ENCODE peak calls at places on chromosomes 1 and 21, in seven cellular contexts. One of them, this sample, is unnamed.

GRCh38 chr1:2547210-2548067 is 8.7 kb upstream of the TNFRSF14 start:
- DNase-seq in CD4-positive, alpha-beta T cell: peak
- DNase-seq in mammary epithelial cell: no peak
- DNase-seq in body of pancreas: no peak
- DNase-seq in brain microvascular endothelial cell: no peak
- DNase-seq in upper lobe of right lung: no peak
- DNase-seq in GM23248: peak
- DNase-seq in this sample: no peak

GRCh38 chr1:169680377-169681019 is 30.9 kb downstream of the SELL start:
- DNase-seq in CD4-positive, alpha-beta T cell: peak
- DNase-seq in mammary epithelial cell: no peak
- DNase-seq in upper lobe of right lung: no peak
- DNase-seq in body of pancreas: no peak
- DNase-seq in brain microvascular endothelial cell: no peak
- DNase-seq in GM23248: no peak
- DNase-seq in this sample: no peak

GRCh38 chr1:89069955-89070354 is 4.9 kb upstream of the GBP1 start:
- DNase-seq in CD4-positive, alpha-beta T cell: no peak
- DNase-seq in brain microvascular endothelial cell: no peak
- DNase-seq in upper lobe of right lung: no peak
- DNase-seq in body of pancreas: no peak
- DNase-seq in mammary epithelial cell: no peak
- DNase-seq in GM23248: peak
- DNase-seq in this sample: no peak

GRCh38 chr1:55816456-55816794 is 601.3 kb upstream of the USP24 start:
- DNase-seq in GM23248: no peak
- DNase-seq in body of pancreas: no peak
- DNase-seq in CD4-positive, alpha-beta T cell: no peak
- DNase-seq in mammary epithelial cell: peak
- DNase-seq in upper lobe of right lung: no peak
- DNase-seq in brain microvascular endothelial cell: no peak
- DNase-seq in this sample: no peak

GRCh38 chr1:12285496-12286143 is 55.8 kb downstream of the VPS13D start:
- DNase-seq in body of pancreas: no peak
- DNase-seq in CD4-positive, alpha-beta T cell: no peak
- DNase-seq in brain microvascular endothelial cell: peak
- DNase-seq in GM23248: peak
- DNase-seq in mammary epithelial cell: no peak
- DNase-seq in upper lobe of right lung: no peak
- DNase-seq in this sample: no peak

GRCh38 chr1:209375097-209375496 is 208.4 kb upstream of the CAMK1G start:
- DNase-seq in brain microvascular endothelial cell: no peak
- DNase-seq in body of pancreas: no peak
- DNase-seq in CD4-positive, alpha-beta T cell: no peak
- DNase-seq in mammary epithelial cell: no peak
- DNase-seq in GM23248: no peak
- DNase-seq in upper lobe of right lung: no peak
- DNase-seq in this sample: no peak

GRCh38 chr21:42687796-42688195 is 34.4 kb downstream of the PDE9A start:
- DNase-seq in upper lobe of right lung: no peak
- DNase-seq in mammary epithelial cell: no peak
- DNase-seq in GM23248: no peak
- DNase-seq in body of pancreas: no peak
- DNase-seq in brain microvascular endothelial cell: no peak
- DNase-seq in CD4-positive, alpha-beta T cell: no peak
- DNase-seq in this sample: no peak

GRCh38 chr1:75136158-75136815 is 2.1 kb downstream of the LHX8 start:
- DNase-seq in body of pancreas: no peak
- DNase-seq in brain microvascular endothelial cell: no peak
- DNase-seq in GM23248: peak
- DNase-seq in CD4-positive, alpha-beta T cell: no peak
- DNase-seq in mammary epithelial cell: no peak
- DNase-seq in upper lobe of right lung: no peak
- DNase-seq in this sample: peak

GRCh38 chr1:10799726-10800125 is 3.3 kb upstream of the CASZ1 start:
- DNase-seq in CD4-positive, alpha-beta T cell: no peak
- DNase-seq in body of pancreas: no peak
- DNase-seq in upper lobe of right lung: no peak
- DNase-seq in brain microvascular endothelial cell: no peak
- DNase-seq in GM23248: no peak
- DNase-seq in mammary epithelial cell: no peak
- DNase-seq in this sample: no peak

GRCh38 chr1:147851149-147851548 is 51.4 kb upstream of the GJA8 start:
- DNase-seq in GM23248: no peak
- DNase-seq in upper lobe of right lung: no peak
- DNase-seq in brain microvascular endothelial cell: peak
- DNase-seq in body of pancreas: no peak
- DNase-seq in CD4-positive, alpha-beta T cell: no peak
- DNase-seq in mammary epithelial cell: peak
- DNase-seq in this sample: no peak

GRCh38 chr1:47940779-47941178 is 56.4 kb downstream of the TRABD2B start:
- DNase-seq in CD4-positive, alpha-beta T cell: no peak
- DNase-seq in upper lobe of right lung: no peak
- DNase-seq in brain microvascular endothelial cell: peak
- DNase-seq in GM23248: peak
- DNase-seq in mammary epithelial cell: peak
- DNase-seq in body of pancreas: no peak
- DNase-seq in this sample: no peak

GRCh38 chr1:1433804-1434130 is 1.7 kb upstream of the VWA1 start:
- DNase-seq in upper lobe of right lung: peak
- DNase-seq in mammary epithelial cell: peak
- DNase-seq in GM23248: peak
- DNase-seq in body of pancreas: no peak
- DNase-seq in CD4-positive, alpha-beta T cell: no peak
- DNase-seq in brain microvascular endothelial cell: no peak
- DNase-seq in this sample: peak
- H3K27ac ChIP-seq in upper lobe of right lung: peak
- H3K27ac ChIP-seq in mammary epithelial cell: no peak
- H3K27ac ChIP-seq in GM23248: no peak
- H3K27ac ChIP-seq in body of pancreas: peak
- H3K27ac ChIP-seq in CD4-positive, alpha-beta T cell: no peak
- H3K27ac ChIP-seq in brain microvascular endothelial cell: no peak
- H3K27ac ChIP-seq in this sample: peak

GRCh38 chr1:42846257-42847110 is at the start of gene ZNF691:
- DNase-seq in body of pancreas: peak
- DNase-seq in GM23248: peak
- DNase-seq in upper lobe of right lung: peak
- DNase-seq in CD4-positive, alpha-beta T cell: peak
- DNase-seq in mammary epithelial cell: peak
- DNase-seq in brain microvascular endothelial cell: peak
- DNase-seq in this sample: peak
- H3K27ac ChIP-seq in body of pancreas: peak
- H3K27ac ChIP-seq in GM23248: no peak
- H3K27ac ChIP-seq in upper lobe of right lung: peak
- H3K27ac ChIP-seq in CD4-positive, alpha-beta T cell: no peak
- H3K27ac ChIP-seq in mammary epithelial cell: peak
- H3K27ac ChIP-seq in brain microvascular endothelial cell: peak
- H3K27ac ChIP-seq in this sample: peak

DNA sequence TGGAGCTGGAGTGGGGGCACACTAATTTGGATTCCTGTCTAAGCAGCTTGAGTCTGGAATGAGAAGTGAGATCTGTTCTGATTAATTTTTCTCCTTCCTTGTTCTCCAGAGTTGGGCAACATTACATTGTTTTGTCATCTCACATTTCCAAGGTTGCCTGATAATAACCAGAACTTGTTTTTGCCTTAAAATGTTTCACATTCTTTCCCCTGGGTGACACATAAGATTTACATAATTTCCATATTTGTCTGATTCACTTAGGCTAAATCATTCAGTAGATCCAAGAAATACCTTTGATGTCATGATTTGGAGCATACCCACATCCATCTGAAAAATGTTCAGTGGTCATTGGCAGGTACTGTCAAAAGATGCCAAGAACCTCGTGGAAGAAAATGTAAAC is 60.3 kb downstream of the XCL2 start:
- DNase-seq in brain microvascular endothelial cell: peak
- DNase-seq in CD4-positive, alpha-beta T cell: no peak
- DNase-seq in body of pancreas: no peak
- DNase-seq in mammary epithelial cell: peak
- DNase-seq in GM23248: peak
- DNase-seq in upper lobe of right lung: no peak
- DNase-seq in this sample: no peak
- H3K27ac ChIP-seq in brain microvascular endothelial cell: no peak
- H3K27ac ChIP-seq in CD4-positive, alpha-beta T cell: no peak
- H3K27ac ChIP-seq in body of pancreas: peak
- H3K27ac ChIP-seq in mammary epithelial cell: peak
- H3K27ac ChIP-seq in GM23248: peak
- H3K27ac ChIP-seq in upper lobe of right lung: no peak
- H3K27ac ChIP-seq in this sample: peak

DNA sequence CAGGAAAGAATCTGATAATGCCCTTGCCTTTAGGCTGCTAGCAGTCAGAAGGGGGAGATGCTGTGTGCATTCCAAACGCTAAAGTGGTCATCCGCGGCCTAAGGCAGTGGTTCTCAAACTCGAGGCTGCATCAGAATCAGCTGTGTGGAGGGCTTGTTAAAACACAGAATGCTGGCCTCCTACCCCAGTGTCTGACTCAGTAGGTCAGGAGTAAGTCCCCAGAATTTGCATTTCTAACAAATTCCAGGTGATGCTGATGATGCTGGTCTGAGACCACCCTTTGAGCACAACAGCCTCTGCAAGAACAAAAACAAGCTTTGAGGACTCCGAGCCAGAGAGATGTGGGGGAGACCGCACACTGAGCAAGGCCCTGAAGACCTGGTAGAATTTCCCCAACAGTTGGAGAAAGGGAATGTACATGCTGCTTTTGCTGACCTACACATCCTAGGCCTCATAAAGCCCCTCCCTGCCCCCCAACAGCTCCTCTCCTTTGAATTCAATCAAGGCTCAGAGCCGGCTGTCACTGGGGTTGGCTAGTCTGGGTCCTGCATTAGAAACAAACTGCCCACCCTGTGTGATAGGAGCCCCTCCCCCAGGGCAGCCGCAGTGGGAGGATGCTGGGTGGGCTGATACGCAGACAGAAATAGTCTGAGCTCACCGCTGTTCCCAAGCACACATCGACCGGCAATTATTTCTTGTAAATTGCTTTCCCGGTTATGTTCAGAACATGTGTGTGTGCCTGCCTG is 27.1 kb downstream of the SHISAL2A start:
- DNase-seq in CD4-positive, alpha-beta T cell: no peak
- DNase-seq in brain microvascular endothelial cell: no peak
- DNase-seq in upper lobe of right lung: no peak
- DNase-seq in mammary epithelial cell: peak
- DNase-seq in body of pancreas: no peak
- DNase-seq in GM23248: no peak
- DNase-seq in this sample: no peak
- H3K27ac ChIP-seq in CD4-positive, alpha-beta T cell: peak
- H3K27ac ChIP-seq in brain microvascular endothelial cell: no peak
- H3K27ac ChIP-seq in upper lobe of right lung: no peak
- H3K27ac ChIP-seq in mammary epithelial cell: peak
- H3K27ac ChIP-seq in body of pancreas: no peak
- H3K27ac ChIP-seq in GM23248: no peak
- H3K27ac ChIP-seq in this sample: no peak

GRCh38 chr1:183580281-183580682 is 10.0 kb downstream of the NCF2 start:
- DNase-seq in CD4-positive, alpha-beta T cell: no peak
- DNase-seq in body of pancreas: peak
- DNase-seq in upper lobe of right lung: no peak
- DNase-seq in mammary epithelial cell: no peak
- DNase-seq in GM23248: no peak
- DNase-seq in brain microvascular endothelial cell: no peak
- DNase-seq in this sample: peak

GRCh38 chr1:183577897-183578470 is 12.3 kb downstream of the NCF2 start:
- DNase-seq in GM23248: no peak
- DNase-seq in body of pancreas: no peak
- DNase-seq in mammary epithelial cell: no peak
- DNase-seq in upper lobe of right lung: no peak
- DNase-seq in brain microvascular endothelial cell: no peak
- DNase-seq in CD4-positive, alpha-beta T cell: no peak
- DNase-seq in this sample: no peak

GRCh38 chr1:183578846-183579245 is 11.4 kb downstream of the NCF2 start:
- DNase-seq in mammary epithelial cell: no peak
- DNase-seq in brain microvascular endothelial cell: no peak
- DNase-seq in body of pancreas: no peak
- DNase-seq in upper lobe of right lung: no peak
- DNase-seq in CD4-positive, alpha-beta T cell: no peak
- DNase-seq in GM23248: no peak
- DNase-seq in this sample: no peak

GRCh38 chr1:183575606-183576005 is 14.7 kb downstream of the NCF2 start:
- DNase-seq in brain microvascular endothelial cell: no peak
- DNase-seq in CD4-positive, alpha-beta T cell: no peak
- DNase-seq in GM23248: no peak
- DNase-seq in upper lobe of right lung: no peak
- DNase-seq in body of pancreas: no peak
- DNase-seq in mammary epithelial cell: no peak
- DNase-seq in this sample: no peak

GRCh38 chr1:183576537-183576936 is 13.7 kb downstream of the NCF2 start:
- DNase-seq in body of pancreas: no peak
- DNase-seq in GM23248: no peak
- DNase-seq in mammary epithelial cell: no peak
- DNase-seq in upper lobe of right lung: no peak
- DNase-seq in CD4-positive, alpha-beta T cell: no peak
- DNase-seq in brain microvascular endothelial cell: no peak
- DNase-seq in this sample: no peak
- H3K27ac ChIP-seq in body of pancreas: no peak
- H3K27ac ChIP-seq in GM23248: no peak
- H3K27ac ChIP-seq in mammary epithelial cell: no peak
- H3K27ac ChIP-seq in upper lobe of right lung: no peak
- H3K27ac ChIP-seq in CD4-positive, alpha-beta T cell: no peak
- H3K27ac ChIP-seq in brain microvascular endothelial cell: no peak
- H3K27ac ChIP-seq in this sample: no peak

GRCh38 chr1:71919812-71920509 is 362.4 kb downstream of the NEGR1 start:
- DNase-seq in CD4-positive, alpha-beta T cell: no peak
- DNase-seq in upper lobe of right lung: no peak
- DNase-seq in GM23248: no peak
- DNase-seq in mammary epithelial cell: no peak
- DNase-seq in body of pancreas: no peak
- DNase-seq in brain microvascular endothelial cell: no peak
- DNase-seq in this sample: no peak
- H3K27ac ChIP-seq in CD4-positive, alpha-beta T cell: no peak
- H3K27ac ChIP-seq in upper lobe of right lung: no peak
- H3K27ac ChIP-seq in GM23248: no peak
- H3K27ac ChIP-seq in mammary epithelial cell: no peak
- H3K27ac ChIP-seq in body of pancreas: no peak
- H3K27ac ChIP-seq in brain microvascular endothelial cell: no peak
- H3K27ac ChIP-seq in this sample: no peak

DNA sequence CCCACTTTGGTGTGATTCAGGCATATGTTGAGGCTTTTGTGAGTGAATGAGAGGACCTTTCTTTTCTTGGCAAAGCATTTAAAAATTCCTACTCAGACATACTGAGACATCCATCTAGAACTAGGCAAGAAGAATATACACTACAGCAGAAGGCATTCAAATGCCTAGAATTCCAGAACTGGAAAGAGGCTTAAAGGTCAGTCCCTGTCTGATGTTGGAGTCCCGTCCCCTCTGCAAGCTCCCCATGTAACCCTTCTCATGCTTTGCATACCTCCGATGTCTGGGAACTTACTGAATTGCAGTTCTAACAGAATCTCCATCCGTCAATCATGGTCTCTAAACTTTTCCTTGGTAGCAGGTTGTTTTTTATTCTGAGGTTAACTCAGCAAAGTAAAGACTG is 152.9 kb downstream of the ATP6V1G3 start:
- DNase-seq in GM23248: no peak
- DNase-seq in body of pancreas: no peak
- DNase-seq in CD4-positive, alpha-beta T cell: no peak
- DNase-seq in brain microvascular endothelial cell: peak
- DNase-seq in mammary epithelial cell: no peak
- DNase-seq in upper lobe of right lung: no peak
- DNase-seq in this sample: no peak
- H3K27ac ChIP-seq in GM23248: no peak
- H3K27ac ChIP-seq in body of pancreas: no peak
- H3K27ac ChIP-seq in CD4-positive, alpha-beta T cell: no peak
- H3K27ac ChIP-seq in brain microvascular endothelial cell: no peak
- H3K27ac ChIP-seq in mammary epithelial cell: no peak
- H3K27ac ChIP-seq in upper lobe of right lung: no peak
- H3K27ac ChIP-seq in this sample: no peak

This sample was measured in left lung.